ENCODE peak calls at places on chromosomes 3 and 15, in eight cellular contexts. S is WERI-Rb-1, W is AG08395, B is fibroblast of mammary gland, M is psoas muscle, A is nephron progenitor cell, Z is iris pigment epithelial cell, O is astrocyte. D is an unnamed sample.

GRCh38 chr3:14158370-14158769 is 20.0 kb downstream of the XPC start:
- DNase-seq in S (no peak), W (no peak), B (no peak), M (no peak), A (no peak), Z (no peak), O (no peak), D (no peak)

GRCh38 chr3:114176487-114176886 is 2.4 kb downstream of the DRD3 start:
- DNase-seq in S (no peak), W (no peak), B (no peak), M (no peak), A (no peak), Z (no peak), O (no peak), D (no peak)

GRCh38 chr3:151918253-151919029 is 45.0 kb downstream of the SUCNR1 start:
- DNase-seq in S (no peak), W (peak; percentile 55), B (peak; percentile 73), M (no peak), A (no peak), Z (peak; percentile 79), O (peak; percentile 52), D (peak; percentile 24)

GRCh38 chr15:81113204-81113657 is 20.8 kb upstream of the CFAP161 start:
- DNase-seq in S (no peak), W (no peak), B (no peak), M (no peak), A (no peak), Z (no peak), O (no peak), D (no peak)

GRCh38 chr15:35693286-35693685 is 147.3 kb upstream of the DPH6 start:
- DNase-seq in S (no peak), W (peak; percentile 15), B (peak; percentile 66), M (no peak), A (no peak), Z (peak; percentile 81), O (peak; percentile 70), D (no peak)

GRCh38 chr3:182242563-182242962 is 530.8 kb downstream of the SOX2 start:
- DNase-seq in S (no peak), W (no peak), B (no peak), M (no peak), A (no peak), Z (no peak), O (no peak), D (no peak)

GRCh38 chr3:66403268-66403990 is 97.4 kb downstream of the LRIG1 start:
- DNase-seq in S (no peak), W (peak; percentile 34), B (peak; percentile 75), M (no peak), A (no peak), Z (no peak), O (peak; percentile 55), D (no peak)

GRCh38 chr3:2099028-2099671 is 484 bp downstream of the CNTN4 start:
- DNase-seq in S (peak; percentile 62), W (no peak), B (no peak), M (peak; percentile 46), A (peak; percentile 56), Z (no peak), O (no peak), D (peak; percentile 27)

GRCh38 chr3:190747566-190747965 is 114.9 kb downstream of the GMNC start:
- DNase-seq in S (no peak), W (no peak), B (no peak), M (no peak), A (no peak), Z (peak; percentile 33), O (peak; percentile 2), D (no peak)

GRCh38 chr3:195154111-195154791 is 116.7 kb downstream of the XXYLT1 start:
- DNase-seq in S (no peak), W (peak; percentile 33), B (peak; percentile 46), M (no peak), A (no peak), Z (peak; percentile 70), O (peak; percentile 36), D (no peak)

GRCh38 chr3:97895216-97895615 is 73.4 kb downstream of the CRYBG3 start:
- DNase-seq in S (no peak), W (no peak), B (no peak), M (no peak), A (no peak), Z (no peak), O (no peak), D (no peak)

GRCh38 chr3:119258915-119259314 is 18.2 kb upstream of the B4GALT4 start:
- DNase-seq in S (no peak), W (no peak), B (no peak), M (no peak), A (no peak), Z (no peak), O (no peak), D (no peak)

GRCh38 chr3:171044828-171045793 is 18.6 kb upstream of the SLC2A2 start:
- DNase-seq in S (no peak), W (peak; percentile 80), B (peak; percentile 91), M (no peak), A (no peak), Z (peak; percentile 97), O (peak; percentile 84), D (peak; percentile 66)

GRCh38 chr15:33278816-33279612 is 31.8 kb upstream of the RYR3 start:
- DNase-seq in S (no peak), W (peak; percentile 81), B (peak; percentile 95), M (no peak), A (no peak), Z (peak; percentile 93), O (peak; percentile 88), D (no peak)

GRCh38 chr15:95826831-95827230 is 503.7 kb upstream of the NR2F2 start:
- DNase-seq in S (peak; percentile 27), W (no peak), B (no peak), M (no peak), A (no peak), Z (no peak), O (no peak), D (no peak)

GRCh38 chr15:44296625-44297524 is 8.4 kb downstream of the GOLM2 start:
- DNase-seq in S (no peak), W (peak; percentile 32), B (peak; percentile 64), M (no peak), A (no peak), Z (peak; percentile 81), O (peak; percentile 64), D (no peak)

GRCh38 chr3:31462050-31462569 is 70.6 kb upstream of the STT3B start:
- DNase-seq in S (no peak), W (no peak), B (no peak), M (no peak), A (no peak), Z (peak; percentile 5), O (no peak), D (no peak)

GRCh38 chr3:37310666-37311050 is 136.3 kb upstream of the LRRFIP2 start:
- DNase-seq in S (no peak), W (peak; percentile 49), B (peak; percentile 30), M (no peak), A (no peak), Z (peak; percentile 10), O (peak; percentile 47), D (no peak)

GRCh38 chr15:85754993-85755392 is 39.7 kb downstream of the KLHL25 start:
- DNase-seq in S (no peak), W (peak; percentile 40), B (no peak), M (no peak), A (no peak), Z (no peak), O (no peak), D (no peak)